ENCODE peak calls at places on chromosomes 2 and 18, in nine cellular contexts. L is A549, Q is stomach, V is HCT116, J is tibial nerve, Y is sigmoid colon, F is body of pancreas, R is HepG2, X is IMR-90. U is an unnamed sample.

GRCh38 chr18:75728621-75729020 is 301.1 kb upstream of the SMIM21 start:
- DNase-seq in V (no peak), X (no peak), Y (no peak), F (no peak), Q (no peak), R (no peak), L (no peak), J (no peak), U (no peak)

GRCh38 chr2:189802396-189802912 is 18.2 kb downstream of the PMS1 start:
- DNase-seq in L (no peak), J (no peak), R (no peak), V (no peak), F (no peak), Y (no peak), X (peak; percentile 27), Q (no peak), U (no peak)

GRCh38 chr18:5772271-5772670 is 123.1 kb downstream of the TMEM200C start:
- DNase-seq in R (no peak), Y (peak; percentile 63), Q (no peak), F (no peak), X (peak; percentile 26), V (no peak), J (no peak), L (no peak), U (no peak)

GRCh38 chr2:172084734-172085459 is 410 bp upstream of the DLX1 start:
- DNase-seq in V (peak; percentile 74), R (peak; percentile 92), L (peak; percentile 79), Y (peak; percentile 86), F (peak; percentile 50), J (no peak), X (peak; percentile 96), Q (peak; percentile 69), U (no peak)

GRCh38 chr2:30666307-30666874 is 140.9 kb downstream of the CAPN13 start:
- DNase-seq in L (peak; percentile 52), R (peak; percentile 70), Y (peak; percentile 85), Q (no peak), F (no peak), X (peak; percentile 99), J (no peak), V (no peak), U (no peak)

GRCh38 chr2:151525872-151526271 is 116.2 kb downstream of the RIF1 start:
- DNase-seq in X (no peak), F (no peak), R (no peak), J (no peak), L (no peak), Y (no peak), V (no peak), Q (no peak), U (no peak)

GRCh38 chr18:3703732-3704176 is 253.8 kb downstream of the TGIF1 start:
- DNase-seq in X (peak; percentile 73), R (peak; percentile 41), L (peak; percentile 51), Q (peak; percentile 76), F (peak; percentile 62), V (peak; percentile 48), J (peak; percentile 23), Y (no peak), U (peak; percentile 62)

GRCh38 chr2:62412347-62412742 is 93.7 kb downstream of the TMEM17 start:
- DNase-seq in L (no peak), Y (no peak), F (no peak), V (no peak), X (peak; percentile 7), Q (no peak), J (no peak), R (no peak), U (no peak)

GRCh38 chr18:24009651-24010333 is 4.8 kb upstream of the TTC39C start:
- DNase-seq in Q (no peak), R (no peak), L (no peak), X (no peak), Y (no peak), J (no peak), F (no peak), V (no peak), U (no peak)

GRCh38 chr2:168369087-168369486 is 87.0 kb upstream of the CERS6 start:
- DNase-seq in J (no peak), X (no peak), F (no peak), L (no peak), Q (no peak), R (no peak), Y (no peak), V (no peak), U (no peak)

GRCh38 chr2:56224316-56224715 is 40.5 kb downstream of the CCDC85A start:
- DNase-seq in V (no peak), Q (no peak), J (no peak), F (no peak), X (no peak), R (no peak), Y (no peak), L (no peak), U (no peak)

GRCh38 chr2:152537252-152537651 is 180.0 kb downstream of the PRPF40A start:
- DNase-seq in V (no peak), Y (no peak), L (no peak), F (no peak), X (peak; percentile 29), Q (no peak), R (no peak), J (no peak), U (no peak)

GRCh38 chr18:2441544-2441943 is 129.8 kb downstream of the METTL4 start:
- DNase-seq in F (no peak), Q (no peak), L (no peak), R (no peak), V (no peak), Y (no peak), J (no peak), X (peak; percentile 16), U (no peak)

GRCh38 chr2:133324150-133324561 is 244.1 kb downstream of the NCKAP5 start:
- DNase-seq in J (no peak), V (no peak), F (no peak), Y (no peak), L (no peak), X (peak; percentile 93), R (no peak), Q (no peak), U (no peak)

DNA sequence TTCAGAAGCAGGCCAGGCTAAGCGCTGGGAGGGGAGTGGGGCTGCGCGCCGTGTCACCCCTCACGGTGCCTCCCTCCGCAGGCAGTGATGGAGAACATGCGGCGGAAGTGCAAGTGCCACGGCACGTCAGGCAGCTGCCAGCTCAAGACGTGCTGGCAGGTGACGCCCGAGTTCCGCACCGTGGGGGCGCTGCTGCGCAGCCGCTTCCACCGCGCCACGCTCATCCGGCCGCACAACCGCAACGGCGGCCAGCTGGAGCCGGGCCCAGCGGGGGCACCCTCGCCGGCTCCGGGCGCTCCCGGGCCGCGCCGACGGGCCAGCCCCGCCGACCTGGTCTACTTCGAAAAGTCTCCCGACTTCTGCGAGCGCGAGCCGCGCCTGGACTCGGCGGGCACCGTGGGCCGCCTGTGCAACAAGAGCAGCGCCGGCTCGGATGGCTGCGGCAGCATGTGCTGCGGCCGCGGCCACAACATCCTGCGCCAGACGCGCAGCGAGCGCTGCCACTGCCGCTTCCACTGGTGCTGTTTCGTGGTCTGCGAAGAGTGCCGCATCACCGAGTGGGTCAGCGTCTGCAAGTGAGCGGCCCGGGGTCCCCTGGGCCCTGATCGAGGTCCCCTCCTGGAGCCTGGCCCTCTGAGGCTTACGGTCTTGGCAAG is 12.2 kb downstream of the WNT10A start:
- DNase-seq in F (peak; percentile 69), Y (no peak), L (peak; percentile 63), V (peak; percentile 56), J (no peak), R (peak; percentile 32), Q (peak; percentile 81), X (peak; percentile 45), U (peak; percentile 76)
- TF ChIP-seq POLR2A in F (no peak), Y (no peak), L (no peak), V (no peak), J (no peak), R (no peak), Q (no peak), X (no peak), U (no peak)

GRCh38 chr2:36578343-36579296 is 19.3 kb downstream of the FEZ2 start:
- DNase-seq in V (no peak), Y (no peak), J (no peak), L (peak; percentile 68), Q (no peak), R (no peak), F (no peak), X (no peak), U (no peak)
- H3K27ac ChIP-seq in V (no peak overlapping the region), Y (no peak overlapping the region), J (no peak overlapping the region), L (peak overlapping the region; percentile 62), Q (peak overlapping the region; percentile 83), R (no peak overlapping the region), F (peak overlapping the region; percentile 12), X (no peak overlapping the region), U (no peak overlapping the region)

GRCh38 chr2:40488927-40489677 is 37.2 kb upstream of the SLC8A1 start:
- DNase-seq in R (no peak), L (no peak), J (no peak), X (peak; percentile 57), Y (peak; percentile 64), F (no peak), Q (no peak), V (no peak), U (no peak)

GRCh38 chr2:40489678-40489960 is 37.7 kb upstream of the SLC8A1 start:
- DNase-seq in Y (no peak), J (no peak), V (no peak), R (no peak), X (no peak), Q (no peak), F (no peak), L (no peak), U (no peak)

GRCh38 chr2:40485319-40485718 is 33.4 kb upstream of the SLC8A1 start:
- DNase-seq in R (no peak), F (no peak), V (no peak), Q (no peak), Y (no peak), J (no peak), X (no peak), L (no peak), U (no peak)

GRCh38 chr2:40487592-40487991 is 35.7 kb upstream of the SLC8A1 start:
- DNase-seq in X (peak; percentile 14), L (no peak), R (no peak), Q (no peak), Y (no peak), F (no peak), J (no peak), V (no peak), U (no peak)

GRCh38 chr2:40488101-40488598 is 36.3 kb upstream of the SLC8A1 start:
- DNase-seq in F (no peak), L (peak; percentile 18), X (peak; percentile 56), Y (no peak), Q (no peak), V (peak; percentile 2), J (no peak), R (peak; percentile 33), U (no peak)
- TF ChIP-seq CTCF in F (peak; percentile 24), L (peak; percentile 52), X (peak; percentile 58), Y (peak; percentile 57), Q (no peak), V (peak; percentile 58), J (peak; percentile 44), R (peak; percentile 25), U (peak; percentile 24)

GRCh38 chr2:218671654-218672566 is at the start of the genes RNF25 and STK36:
- DNase-seq in L (peak; percentile 88), Y (peak; percentile 91), R (peak; percentile 91), J (peak; percentile 65), X (peak; percentile 90), F (peak; percentile 81), V (peak; percentile 78), Q (peak; percentile 84), U (peak; percentile 84)
- TF ChIP-seq POLR2A in L (peak; percentile 88), Y (peak; percentile 82), R (peak; percentile 85), J (peak; percentile 66), X (peak; percentile 76), F (peak; percentile 89), V (peak; percentile 44), Q (no peak), U (peak; percentile 52)

U was measured in right lobe of liver.